ENCODE peak calls at places on chromosomes 1 and 21, in eight cellular contexts. J is NCI-H187, K is germinal center, Q is psoas muscle, G is ELR, W is ureter, I is cardiac fibroblast, Z is Kasumi-1. A is an unnamed sample.

GRCh38 chr1:89660086-89660946 is 27.4 kb downstream of the LRRC8C start:
- DNase-seq in J (no peak), K (no peak), Q (no peak), G (no peak), W (no peak), I (no peak), Z (no peak), A (no peak)

GRCh38 chr1:159170639-159171038 is 776 bp upstream of the CADM3 start:
- DNase-seq in J (no peak), K (no peak), Q (no peak), G (peak), W (no peak), I (peak), Z (no peak), A (no peak)

GRCh38 chr1:100721502-100722205 is 2.1 kb downstream of the VCAM1 start:
- DNase-seq in J (no peak), K (no peak), Q (peak), G (peak), W (no peak), I (peak), Z (no peak), A (no peak)

GRCh38 chr1:171849245-171849898 is 8.1 kb downstream of the DNM3 start:
- DNase-seq in J (no peak), K (no peak), Q (no peak), G (no peak), W (no peak), I (no peak), Z (no peak), A (no peak)

GRCh38 chr1:244383278-244383884 is 68.3 kb downstream of the ADSS2 start:
- DNase-seq in J (no peak), K (no peak), Q (no peak), G (no peak), W (no peak), I (no peak), Z (peak), A (no peak)

GRCh38 chr1:90135306-90135705 is 140.4 kb downstream of the ZNF326 start:
- DNase-seq in J (no peak), K (no peak), Q (no peak), G (no peak), W (no peak), I (no peak), Z (no peak), A (no peak)

GRCh38 chr1:208691012-208691411 is 446.8 kb upstream of the PLXNA2 start:
- DNase-seq in J (no peak), K (no peak), Q (no peak), G (no peak), W (no peak), I (no peak), Z (no peak), A (no peak)

GRCh38 chr1:28326980-28327379 is 1.9 kb upstream of the MED18 start:
- DNase-seq in J (no peak), K (no peak), Q (no peak), G (peak), W (no peak), I (no peak), Z (peak), A (no peak)

GRCh38 chr1:12502300-12503109 is 115.5 kb downstream of the DHRS3 start:
- DNase-seq in J (no peak), K (no peak), Q (no peak), G (no peak), W (no peak), I (no peak), Z (no peak), A (no peak)

GRCh38 chr1:23450894-23451293 is 26.3 kb upstream of the TCEA3 start:
- DNase-seq in J (no peak), K (no peak), Q (no peak), G (no peak), W (no peak), I (no peak), Z (no peak), A (no peak)

GRCh38 chr1:47584249-47584648 is 146.4 kb downstream of the FOXD2 start:
- DNase-seq in J (no peak), K (no peak), Q (no peak), G (no peak), W (peak), I (no peak), Z (no peak), A (no peak)

GRCh38 chr1:66464356-66464755 is 69.6 kb upstream of the SGIP1 start:
- DNase-seq in J (no peak), K (no peak), Q (no peak), G (peak), W (no peak), I (peak), Z (no peak), A (no peak)

GRCh38 chr1:64934115-64934880 is 32.1 kb downstream of the JAK1 start:
- DNase-seq in J (no peak), K (no peak), Q (peak), G (peak), W (no peak), I (peak), Z (no peak), A (no peak)

GRCh38 chr1:168728452-168729404 is at the start of gene DPT:
- DNase-seq in J (no peak), K (no peak), Q (peak), G (no peak), W (no peak), I (peak), Z (no peak), A (no peak)

GRCh38 chr1:150557065-150557600 is 7.9 kb downstream of the ADAMTSL4 start:
- DNase-seq in J (no peak), K (no peak), Q (no peak), G (no peak), W (no peak), I (no peak), Z (no peak), A (no peak)

GRCh38 chr1:196259291-196259690 is 348.9 kb downstream of the KCNT2 start:
- DNase-seq in J (no peak), K (no peak), Q (no peak), G (no peak), W (no peak), I (no peak), Z (no peak), A (no peak)

GRCh38 chr21:25456672-25457071 is 150.6 kb downstream of the MRPL39 start:
- DNase-seq in J (no peak), K (no peak), Q (no peak), G (peak), W (no peak), I (peak), Z (no peak), A (peak)